ENCODE peak calls at places on chromosomes 13 and 19, in four cellular contexts. C, Z, M and L are unnamed samples.

GRCh38 chr13:33394294-33394932 is 108.9 kb upstream of the STARD13 start:
- DNase-seq in M (no peak), C (no peak), Z (no peak), L (no peak)

GRCh38 chr13:41649659-41650058 is 192.3 kb downstream of the RGCC start:
- DNase-seq in C (no peak), M (peak), Z (no peak), L (no peak)

GRCh38 chr19:45200614-45201013 is 22.0 kb downstream of the BLOC1S3 start:
- DNase-seq in C (no peak), Z (peak), M (peak), L (no peak)

GRCh38 chr19:40443930-40444180 is 280 bp downstream of the SERTAD3 start:
- DNase-seq in M (no peak), Z (no peak), C (no peak), L (peak)

GRCh38 chr13:44354322-44354721 is 19.3 kb upstream of the SERP2 start:
- DNase-seq in M (no peak), C (no peak), Z (no peak), L (no peak)

GRCh38 chr13:32889986-32890565 is 126.1 kb upstream of the KL start:
- DNase-seq in M (no peak), C (no peak), Z (no peak), L (no peak)

GRCh38 chr13:79282976-79283375 is 123.1 kb downstream of the RBM26 start:
- DNase-seq in Z (no peak), C (no peak), M (no peak), L (no peak)

GRCh38 chr19:31179471-31179852 is 169.8 kb downstream of the TSHZ3 start:
- DNase-seq in C (no peak), M (no peak), Z (no peak), L (no peak)

GRCh38 chr13:36966404-36966803 is 32.7 kb downstream of the ALG5 start:
- DNase-seq in C (no peak), Z (no peak), M (no peak), L (no peak)

GRCh38 chr13:97853550-97853949 is 99.9 kb upstream of the IPO5 start:
- DNase-seq in C (no peak), Z (no peak), M (no peak), L (no peak)

GRCh38 chr13:105465745-105466144 is 1069.7 kb downstream of the EFNB2 start:
- DNase-seq in C (no peak), Z (no peak), M (no peak), L (no peak)

GRCh38 chr13:74979703-74980102 is 502.3 kb downstream of the TBC1D4 start:
- DNase-seq in C (no peak), Z (no peak), M (no peak), L (no peak)

GRCh38 chr13:27270594-27271520 is at the start of gene RASL11A:
- DNase-seq in M (peak), C (peak), Z (peak), L (peak)

GRCh38 chr13:94707400-94708021 is 4.8 kb downstream of the SOX21 start:
- DNase-seq in Z (no peak), C (no peak), M (peak), L (no peak)

GRCh38 chr13:100636004-100636403 is 38.6 kb downstream of the TMTC4 start:
- DNase-seq in M (no peak), Z (no peak), C (no peak), L (no peak)

GRCh38 chr19:7520131-7521051 is 2.0 kb upstream of the MCOLN1 start:
- DNase-seq in M (no peak), Z (no peak), C (peak), L (no peak)

GRCh38 chr13:108315955-108316354 is 46.4 kb downstream of the TNFSF13B start:
- DNase-seq in Z (no peak), C (no peak), M (no peak), L (no peak)

GRCh38 chr19:39165857-39166256 is 30.9 kb upstream of the NCCRP1 start:
- DNase-seq in C (no peak), Z (no peak), M (no peak), L (no peak)

GRCh38 chr19:55649579-55650557 is 1.9 kb downstream of the CCDC106 start:
- DNase-seq in C (no peak), M (no peak), Z (no peak), L (no peak)

GRCh38 chr13:41694902-41695301 is 237.6 kb downstream of the RGCC start:
- DNase-seq in Z (peak), C (no peak), M (no peak), L (peak)

GRCh38 chr19:41695745-41696144 is 7.7 kb upstream of the CEACAM7 start:
- DNase-seq in C (no peak), M (no peak), Z (no peak), L (no peak)

GRCh38 chr19:19866599-19867248 is 1.0 kb downstream of the ZNF253 start:
- DNase-seq in C (no peak), M (peak), Z (peak), L (no peak)

GRCh38 chr13:26062853-26063444 is 11.1 kb upstream of the SHISA2 start:
- DNase-seq in C (peak), M (no peak), Z (peak), L (peak)

GRCh38 chr13:28794370-28794769 is 25.8 kb upstream of the MTUS2 start:
- DNase-seq in M (no peak), C (no peak), Z (peak), L (peak)

GRCh38 chr19:11088508-11089253 is 582 bp upstream of the LDLR start:
- DNase-seq in C (peak), Z (no peak), M (no peak), L (no peak)

GRCh38 chr19:49506575-49507105 is 5.8 kb upstream of the FCGRT start:
- DNase-seq in M (peak), Z (no peak), C (no peak), L (peak)

GRCh38 chr19:54952591-54953344 is 5.4 kb upstream of the NLRP7 start:
- DNase-seq in Z (no peak), M (no peak), C (no peak), L (no peak)